ENCODE peak calls at places on chromosomes 11 and 22, in five cellular contexts. W is heart left ventricle; Y is thoracic aorta; F is HepG2; P is effector memory CD4-positive, alpha-beta T cell. I is an unnamed sample. For H3K4me1, the result is how much of the 10 kb centered on the place peaks cover.

GRCh38 chr11:116813781-116814471 is 9.2 kb downstream of the APOA4 start:
- DNase-seq in W (no peak), Y (no peak), F (peak), P (no peak), I (no peak)

GRCh38 chr11:125382211-125382807 is 113.8 kb downstream of the FEZ1 start:
- DNase-seq in W (no peak), Y (no peak), F (no peak), P (no peak), I (no peak)

GRCh38 chr11:69499946-69500284 is 18.5 kb downstream of the LINC01488 start:
- DNase-seq in W (no peak), Y (no peak), F (no peak), P (no peak), I (no peak)

GRCh38 chr11:65595921-65596281 is 301 bp upstream of the KCNK7 start:
- DNase-seq in W (no peak), Y (no peak), F (no peak), P (no peak), I (no peak)

GRCh38 chr22:41657709-41658108 is 31.0 kb downstream of the SNU13 start:
- DNase-seq in W (no peak), Y (no peak), F (no peak), P (no peak), I (no peak)

GRCh38 chr22:45756558-45756957 is 84.9 kb downstream of the ATXN10 start:
- DNase-seq in W (no peak), Y (no peak), F (no peak), P (no peak), I (no peak)

GRCh38 chr11:77589181-77589520 is 602 bp upstream of the AQP11 start:
- DNase-seq in W (no peak), Y (no peak), F (no peak), P (no peak), I (peak)

GRCh38 chr11:69456712-69457111 is 24.8 kb upstream of the LINC01488 start:
- DNase-seq in W (peak), Y (no peak), F (no peak), P (no peak), I (no peak)

GRCh38 chr11:96198466-96198808 is 144.6 kb downstream of the MAML2 start:
- DNase-seq in W (no peak), Y (no peak), F (no peak), P (no peak), I (no peak)

GRCh38 chr11:2315395-2316168 is 13.8 kb downstream of the TSPAN32 start:
- DNase-seq in W (peak), Y (no peak), F (no peak), P (no peak), I (peak)

GRCh38 chr11:128689586-128689945 is 4.3 kb upstream of the FLI1 start:
- DNase-seq in W (peak), Y (no peak), F (no peak), P (no peak), I (no peak)
- H3K4me3 ChIP-seq in W (peak), Y (peak), F (no peak), P (no peak), I (no peak)

GRCh38 chr22:27637604-27638003 is 164.0 kb downstream of the MN1 start:
- DNase-seq in W (no peak), Y (no peak), F (no peak), P (no peak), I (no peak)
- H3K4me1 ChIP-seq in W (under half), Y (under half), F (under half), P (under half), I (under half)

GRCh38 chr22:24423519-24424000 is 3.8 kb upstream of the ADORA2A start:
- DNase-seq in W (peak), Y (no peak), F (no peak), P (peak), I (peak)
- H3K4me3 ChIP-seq in W (peak), Y (peak), F (peak), P (peak), I (no peak)

GRCh38 chr11:12695221-12695794 is 21.1 kb downstream of the TEAD1 start:
- DNase-seq in W (no peak), Y (no peak), F (no peak), P (no peak), I (no peak)

GRCh38 chr11:12695878-12696277 is 21.7 kb downstream of the TEAD1 start:
- DNase-seq in W (no peak), Y (no peak), F (no peak), P (no peak), I (no peak)

GRCh38 chr11:12694182-12694531 is 19.9 kb downstream of the TEAD1 start:
- DNase-seq in W (no peak), Y (no peak), F (no peak), P (no peak), I (no peak)

GRCh38 chr11:12698049-12698448 is 23.8 kb downstream of the TEAD1 start:
- DNase-seq in W (no peak), Y (no peak), F (no peak), P (no peak), I (no peak)

DNA sequence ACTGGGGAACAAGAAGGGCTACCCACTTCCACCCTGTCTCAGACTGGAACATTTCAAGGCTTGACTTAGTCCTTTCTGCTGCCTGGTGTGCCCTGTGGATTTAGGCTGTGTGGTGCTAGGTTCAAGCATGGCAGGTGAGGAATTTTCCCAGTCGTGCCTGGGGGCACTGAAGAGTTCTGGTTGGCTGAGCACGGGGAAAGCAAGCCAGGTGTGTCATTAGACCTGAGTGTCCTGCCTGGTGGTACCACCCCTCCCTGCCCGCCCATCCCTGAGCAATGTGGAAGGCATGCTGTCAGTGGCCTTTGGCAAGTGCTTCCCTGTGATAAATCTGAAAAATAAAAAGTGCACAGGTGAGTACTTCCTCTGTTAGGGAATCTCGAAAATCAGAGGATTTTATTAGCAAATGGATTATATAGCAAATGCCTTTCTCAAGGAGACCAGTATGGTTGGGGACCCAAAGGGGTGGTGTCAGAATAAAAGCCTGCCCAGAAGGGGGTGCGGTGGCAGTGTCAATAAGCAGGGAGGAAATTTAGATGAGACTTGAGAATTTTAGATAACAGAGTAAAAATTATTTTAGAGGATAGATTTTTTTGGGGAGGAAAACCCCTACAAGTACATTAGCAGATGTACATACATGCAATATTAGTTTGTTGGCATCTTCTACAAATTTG is 22.8 kb downstream of the TEAD1 start:
- DNase-seq in W (no peak), Y (no peak), F (no peak), P (no peak), I (no peak)
- H3K4me1 ChIP-seq in W (under half), Y (under half), F (half or more), P (under half), I (under half)

GRCh38 chr11:100467821-100468508 is 219.1 kb upstream of the ARHGAP42 start:
- DNase-seq in W (no peak), Y (no peak), F (no peak), P (no peak), I (no peak)
- H3K4me3 ChIP-seq in W (no peak), Y (no peak), F (no peak), P (no peak), I (no peak)

GRCh38 chr22:31789803-31790202 is 36.0 kb downstream of the DEPDC5 start:
- DNase-seq in W (no peak), Y (no peak), F (no peak), P (no peak), I (no peak)
- H3K4me1 ChIP-seq in W (under half), Y (under half), F (under half), P (under half), I (under half)

DNA sequence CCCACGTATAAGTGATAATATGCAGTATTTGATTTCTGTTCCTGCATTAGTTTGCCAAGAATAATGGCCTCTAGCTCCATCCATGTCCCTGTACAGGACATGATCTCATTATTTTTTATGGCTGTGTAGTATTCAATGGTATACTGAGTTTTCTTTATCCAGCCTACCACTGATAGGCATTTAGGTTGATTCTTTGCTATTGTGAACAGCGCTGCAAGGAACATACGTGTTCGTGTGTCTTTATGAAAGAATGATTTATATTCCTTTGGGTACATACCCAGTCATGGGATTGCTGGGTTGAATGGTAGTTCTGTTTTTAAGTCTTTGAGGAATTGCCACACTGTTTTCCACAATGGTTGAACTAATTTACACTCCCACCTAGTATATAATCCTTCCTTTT is 1.5 kb upstream of the FAM111A start:
- DNase-seq in W (no peak), Y (no peak), F (no peak), P (no peak), I (no peak)
- H3K4me3 ChIP-seq in W (no peak), Y (no peak), F (no peak), P (no peak), I (no peak)

GRCh38 chr22:22854466-22854865 is 33.1 kb upstream of the IGLL5 start:
- DNase-seq in W (no peak), Y (no peak), F (no peak), P (no peak), I (no peak)

GRCh38 chr22:22853713-22854112 is 33.9 kb upstream of the IGLL5 start:
- DNase-seq in W (no peak), Y (no peak), F (no peak), P (no peak), I (no peak)

GRCh38 chr22:22855617-22856308 is 31.9 kb upstream of the IGLL5 start:
- DNase-seq in W (no peak), Y (no peak), F (peak), P (no peak), I (peak)

GRCh38 chr22:22856364-22856763 is 31.3 kb upstream of the IGLL5 start:
- DNase-seq in W (no peak), Y (no peak), F (no peak), P (no peak), I (no peak)

GRCh38 chr22:22855085-22855484 is 32.5 kb upstream of the IGLL5 start:
- DNase-seq in W (no peak), Y (no peak), F (no peak), P (no peak), I (no peak)
- H3K4me1 ChIP-seq in W (under half), Y (under half), F (under half), P (under half), I (under half)

DNA sequence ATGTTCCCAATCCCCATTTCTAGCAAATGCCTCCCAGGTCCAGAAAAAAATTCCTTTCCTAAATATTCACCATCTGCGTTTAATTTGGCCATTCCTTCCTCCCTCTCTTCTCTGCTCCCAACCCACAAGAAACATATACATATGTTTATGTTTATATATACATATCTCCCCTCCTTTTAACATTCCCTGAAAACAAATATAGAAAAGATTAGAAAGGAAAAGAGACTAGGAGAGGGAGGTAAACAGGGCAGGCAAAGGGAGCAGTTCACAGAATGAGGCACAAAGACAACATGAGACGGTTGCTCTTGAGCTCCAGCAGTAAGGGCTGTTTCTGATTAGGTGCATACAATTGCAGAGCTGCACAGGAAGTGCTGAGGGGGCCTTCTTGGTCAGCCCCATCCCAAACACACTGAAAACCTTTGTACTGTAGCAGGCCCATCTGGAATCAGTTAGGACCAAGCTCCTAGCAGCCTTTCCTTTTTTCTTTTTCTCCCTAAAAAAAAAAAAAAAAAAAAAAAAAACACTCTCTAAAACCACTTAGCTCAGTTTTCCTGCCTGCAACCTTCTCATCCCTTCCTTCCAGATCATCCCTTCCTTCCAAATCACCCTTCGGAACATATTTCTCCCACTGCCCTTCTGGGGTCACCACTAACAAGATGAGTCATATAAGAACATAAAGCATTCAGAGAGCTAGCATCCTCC is 57.1 kb downstream of the RBFOX2 start:
- DNase-seq in W (no peak), Y (no peak), F (peak), P (no peak), I (no peak)
- H3K4me3 ChIP-seq in W (no peak), Y (no peak), F (no peak), P (no peak), I (no peak)